ENCODE peak calls at places on chromosomes 1 and 21, in nine cellular contexts. S is IMR-90, E is ovary, B is pancreas, I is suprapubic skin, C is cardiac fibroblast, G is uterus, Y is A549, L is cardiac muscle cell. A is an unnamed sample.

GRCh38 chr1:7747605-7748004 is 23.5 kb upstream of the VAMP3 start:
- DNase-seq in L (no peak), I (no peak), E (no peak), B (no peak), G (no peak), Y (no peak), S (no peak), C (no peak), A (no peak)

GRCh38 chr1:108653431-108654105 is 7.3 kb downstream of the HENMT1 start:
- DNase-seq in B (no peak), E (no peak), Y (no peak), S (no peak), C (no peak), L (no peak), G (no peak), I (no peak), A (no peak)

GRCh38 chr1:94061513-94062443 is 59.2 kb downstream of the ABCA4 start:
- DNase-seq in C (peak; percentile 89), E (peak; percentile 66), S (peak; percentile 80), B (peak; percentile 58), I (peak; percentile 82), L (peak; percentile 76), G (peak; percentile 65), Y (peak; percentile 67), A (peak; percentile 75)

GRCh38 chr1:169682077-169682476 is 29.3 kb downstream of the SELL start:
- DNase-seq in L (no peak), G (no peak), S (no peak), Y (no peak), B (no peak), E (no peak), C (no peak), I (no peak), A (no peak)

GRCh38 chr1:174996474-174996873 is 3.3 kb upstream of the CACYBP start:
- DNase-seq in S (peak; percentile 49), B (no peak), E (no peak), C (peak; percentile 46), L (no peak), G (no peak), Y (no peak), I (no peak), A (no peak)

GRCh38 chr1:241639040-241639652 is 1.0 kb downstream of the CHML start:
- DNase-seq in B (no peak), S (peak; percentile 23), L (no peak), E (no peak), I (no peak), C (peak; percentile 22), G (no peak), Y (no peak), A (no peak)

GRCh38 chr21:41709166-41709565 is 57.7 kb downstream of the RIPK4 start:
- DNase-seq in S (no peak), C (no peak), B (no peak), E (no peak), I (no peak), G (no peak), Y (no peak), L (no peak), A (no peak)

GRCh38 chr1:235161685-235162327 is 756 bp upstream of the RBM34 start:
- DNase-seq in S (no peak), Y (no peak), C (no peak), I (no peak), G (no peak), E (no peak), B (no peak), L (no peak), A (no peak)

GRCh38 chr1:48859429-48859828 is 82.7 kb upstream of the BEND5 start:
- DNase-seq in B (no peak), L (no peak), G (no peak), Y (no peak), C (peak; percentile 81), E (no peak), I (no peak), S (no peak), A (no peak)

GRCh38 chr1:234957330-234958065 is 171.1 kb downstream of the TOMM20 start:
- DNase-seq in B (peak; percentile 87), E (no peak), S (peak; percentile 93), Y (peak; percentile 98), L (no peak), G (peak; percentile 53), C (peak; percentile 90), I (peak; percentile 69), A (peak; percentile 71)

GRCh38 chr1:59329412-59330053 is 32.6 kb downstream of the FGGY start:
- DNase-seq in L (no peak), G (no peak), C (no peak), E (no peak), S (no peak), B (no peak), Y (no peak), I (no peak), A (no peak)

GRCh38 chr1:52634111-52634510 is 1.1 kb downstream of the SHISAL2A start:
- DNase-seq in B (no peak), I (no peak), L (no peak), Y (no peak), E (no peak), S (no peak), C (no peak), G (no peak), A (no peak)

GRCh38 chr1:58844176-58844575 is 60.3 kb upstream of the JUN start:
- DNase-seq in C (peak; percentile 17), Y (no peak), I (no peak), G (no peak), L (no peak), S (peak; percentile 75), E (no peak), B (no peak), A (no peak)

GRCh38 chr1:234925440-234926251 is 203.0 kb downstream of the TOMM20 start:
- DNase-seq in Y (peak; percentile 95), L (no peak), S (peak; percentile 99), I (peak; percentile 20), B (peak; percentile 52), E (no peak), C (peak; percentile 97), G (peak; percentile 59), A (peak; percentile 45)

GRCh38 chr21:45590246-45590725 is 48.0 kb upstream of the SLC19A1 start:
- DNase-seq in C (peak; percentile 78), E (peak; percentile 83), G (peak; percentile 47), B (peak; percentile 75), Y (peak; percentile 46), S (peak; percentile 19), L (peak; percentile 62), I (peak; percentile 79), A (peak; percentile 81)

GRCh38 chr1:156502749-156503671 is 2.4 kb upstream of the MEF2D start:
- DNase-seq in C (peak; percentile 97), Y (peak; percentile 96), I (no peak), S (peak; percentile 98), L (peak; percentile 54), G (peak; percentile 89), E (peak; percentile 83), B (peak; percentile 69), A (peak; percentile 64)

GRCh38 chr1:57272150-57272549 is 151.7 kb downstream of the DAB1 start:
- DNase-seq in I (no peak), C (no peak), S (no peak), E (no peak), G (no peak), L (no peak), Y (no peak), B (no peak), A (no peak)

GRCh38 chr21:19256934-19257660 is 853.5 kb upstream of the TMPRSS15 start:
- DNase-seq in E (no peak), G (no peak), Y (no peak), S (no peak), B (no peak), C (no peak), L (peak; percentile 24), I (no peak), A (no peak)

GRCh38 chr1:43448955-43449707 is 4.6 kb downstream of the HYI start:
- DNase-seq in G (no peak), E (no peak), L (no peak), S (no peak), C (no peak), Y (no peak), I (no peak), B (no peak), A (no peak)

GRCh38 chr1:207999274-207999915 is 88.5 kb upstream of the CD34 start:
- DNase-seq in Y (no peak), B (no peak), S (no peak), E (no peak), C (no peak), L (no peak), I (no peak), G (no peak), A (no peak)
- TF ChIP-seq CTCF in Y (no peak), B (no peak), S (no peak), E (no peak), C (no peak), L (no peak), I (no peak), G (no peak), A (no peak)

GRCh38 chr21:17050156-17050555 is 462.7 kb upstream of the CXADR start:
- DNase-seq in B (no peak), G (no peak), Y (no peak), L (no peak), S (peak; percentile 1), E (no peak), C (no peak), I (no peak), A (no peak)

GRCh38 chr21:17048974-17049373 is 463.9 kb upstream of the CXADR start:
- DNase-seq in E (no peak), C (no peak), Y (no peak), G (no peak), S (no peak), B (no peak), L (no peak), I (no peak), A (no peak)

GRCh38 chr21:17050646-17051045 is 462.2 kb upstream of the CXADR start:
- DNase-seq in I (no peak), S (no peak), L (no peak), G (no peak), C (no peak), B (no peak), Y (no peak), E (no peak), A (no peak)

GRCh38 chr21:17053321-17053720 is 459.5 kb upstream of the CXADR start:
- DNase-seq in S (no peak), Y (no peak), G (no peak), B (no peak), E (no peak), C (no peak), I (no peak), L (no peak), A (no peak)

GRCh38 chr21:17051054-17051453 is 461.8 kb upstream of the CXADR start:
- DNase-seq in C (no peak), S (no peak), E (no peak), L (peak; percentile 9), B (no peak), G (no peak), Y (no peak), I (no peak), A (no peak)
- TF ChIP-seq CTCF in C (no peak), S (no peak), E (no peak), L (no peak), B (no peak), G (no peak), Y (no peak), I (no peak), A (no peak)

GRCh38 chr1:6447016-6447817 is 18.8 kb downstream of the TNFRSF25 start:
- DNase-seq in B (no peak), G (no peak), L (peak; percentile 45), C (no peak), Y (no peak), S (no peak), E (no peak), I (no peak), A (no peak)
- TF ChIP-seq CTCF in B (no peak), G (no peak), L (no peak), C (no peak), Y (no peak), S (no peak), E (no peak), I (no peak), A (no peak)

GRCh38 chr1:11525151-11525505 is 46.2 kb downstream of the DISP3 start:
- DNase-seq in L (no peak), C (no peak), S (no peak), E (peak; percentile 13), I (peak; percentile 31), Y (no peak), G (no peak), B (no peak), A (no peak)
- TF ChIP-seq CTCF in L (no peak), C (no peak), S (no peak), E (no peak), I (no peak), Y (no peak), G (no peak), B (no peak), A (no peak)